ENCODE peak calls at places on chromosomes 5 and 9, in seven cellular contexts. W is KG1, H is cardiac muscle cell, E is left cardiac atrium, O is brain microvascular endothelial cell, P is EH, I is non-pigmented ciliary epithelial cell. J is an unnamed sample.

GRCh38 chr5:132471006-132471907 is 19.3 kb downstream of the IRF1 start:
- DNase-seq in W (no peak), H (no peak), E (no peak), O (peak), P (no peak), I (no peak), J (no peak)

GRCh38 chr9:84939766-84940165 is 270.2 kb downstream of the NTRK2 start:
- DNase-seq in W (no peak), H (no peak), E (no peak), O (no peak), P (peak), I (no peak), J (no peak)

GRCh38 chr9:33159058-33159759 is 7.9 kb downstream of the B4GALT1 start:
- DNase-seq in W (peak), H (no peak), E (peak), O (peak), P (peak), I (no peak), J (no peak)

GRCh38 chr5:180352116-180352975 is 790 bp downstream of the GFPT2 start:
- DNase-seq in W (no peak), H (peak), E (no peak), O (no peak), P (peak), I (no peak), J (peak)

GRCh38 chr5:169904059-169904458 is 76.2 kb downstream of the INSYN2B start:
- DNase-seq in W (no peak), H (no peak), E (no peak), O (peak), P (no peak), I (no peak), J (peak)

GRCh38 chr9:123562844-123563346 is 206.9 kb downstream of the CRB2 start:
- DNase-seq in W (no peak), H (no peak), E (no peak), O (peak), P (peak), I (peak), J (peak)

GRCh38 chr5:120599576-120599975 is 135.5 kb downstream of the PRR16 start:
- DNase-seq in W (no peak), H (no peak), E (no peak), O (peak), P (peak), I (peak), J (peak)

GRCh38 chr9:107019216-107019615 is 156.2 kb downstream of the ZNF462 start:
- DNase-seq in W (no peak), H (no peak), E (no peak), O (peak), P (peak), I (peak), J (peak)

GRCh38 chr5:139650689-139651501 is 2.7 kb downstream of the CXXC5 start:
- DNase-seq in W (no peak), H (peak), E (no peak), O (no peak), P (peak), I (no peak), J (peak)

GRCh38 chr9:115883467-115884329 is 269.9 kb upstream of the PAPPA start:
- DNase-seq in W (no peak), H (peak), E (no peak), O (peak), P (peak), I (no peak), J (peak)

GRCh38 chr9:112644449-112644965 is 73.4 kb downstream of the INIP start:
- DNase-seq in W (no peak), H (no peak), E (no peak), O (no peak), P (no peak), I (no peak), J (no peak)

GRCh38 chr9:37776328-37776727 is 8.5 kb downstream of the EXOSC3 start:
- DNase-seq in W (no peak), H (no peak), E (no peak), O (peak), P (peak), I (no peak), J (no peak)

GRCh38 chr9:89617978-89618377 is 13.2 kb downstream of the GADD45G start:
- DNase-seq in W (no peak), H (no peak), E (no peak), O (no peak), P (no peak), I (no peak), J (no peak)

GRCh38 chr5:39209924-39210323 is 9.4 kb downstream of the FYB1 start:
- DNase-seq in W (no peak), H (no peak), E (peak), O (no peak), P (no peak), I (no peak), J (no peak)

GRCh38 chr5:42454216-42454995 is 31.2 kb downstream of the GHR start:
- DNase-seq in W (no peak), H (no peak), E (peak), O (no peak), P (no peak), I (no peak), J (no peak)

GRCh38 chr9:37156781-37157356 is 36.5 kb downstream of the ZCCHC7 start:
- DNase-seq in W (no peak), H (no peak), E (no peak), O (peak), P (no peak), I (peak), J (no peak)

J was measured in AG10803.